ENCODE peak calls at places on chromosomes 5 and 9, in five cellular contexts. One of them, this sample, is unnamed.

GRCh38 chr9:83544002-83544698 is 5.9 kb upstream of the FRMD3 start:
- DNase-seq in tibial artery: no peak
- DNase-seq in GM23338: peak
- DNase-seq in OCI-LY7: peak
- DNase-seq in lower lobe of right lung: no peak
- DNase-seq in this sample: no peak

GRCh38 chr5:172878585-172879433 is 44.8 kb downstream of the ERGIC1 start:
- DNase-seq in tibial artery: peak
- DNase-seq in GM23338: no peak
- DNase-seq in OCI-LY7: no peak
- DNase-seq in lower lobe of right lung: no peak
- DNase-seq in this sample: no peak

GRCh38 chr9:87868635-87869034 is 14.0 kb upstream of the SPATA31E1 start:
- DNase-seq in tibial artery: no peak
- DNase-seq in GM23338: no peak
- DNase-seq in OCI-LY7: no peak
- DNase-seq in lower lobe of right lung: no peak
- DNase-seq in this sample: no peak

GRCh38 chr5:95973793-95974325 is 12.2 kb upstream of the ELL2 start:
- DNase-seq in tibial artery: no peak
- DNase-seq in GM23338: no peak
- DNase-seq in OCI-LY7: no peak
- DNase-seq in lower lobe of right lung: no peak
- DNase-seq in this sample: no peak

GRCh38 chr5:150946351-150946905 is 41.6 kb upstream of the ZNF300 start:
- DNase-seq in tibial artery: peak
- DNase-seq in GM23338: no peak
- DNase-seq in OCI-LY7: no peak
- DNase-seq in lower lobe of right lung: peak
- DNase-seq in this sample: peak

GRCh38 chr5:147611483-147611882 is 101.6 kb upstream of the DPYSL3 start:
- DNase-seq in tibial artery: no peak
- DNase-seq in GM23338: peak
- DNase-seq in OCI-LY7: no peak
- DNase-seq in lower lobe of right lung: no peak
- DNase-seq in this sample: no peak

GRCh38 chr9:105062222-105062850 is 134.4 kb upstream of the ABCA1 start:
- DNase-seq in tibial artery: no peak
- DNase-seq in GM23338: no peak
- DNase-seq in OCI-LY7: no peak
- DNase-seq in lower lobe of right lung: no peak
- DNase-seq in this sample: no peak

GRCh38 chr5:139689631-139690384 is 41.7 kb downstream of the CXXC5 start:
- DNase-seq in tibial artery: no peak
- DNase-seq in GM23338: peak
- DNase-seq in OCI-LY7: peak
- DNase-seq in lower lobe of right lung: no peak
- DNase-seq in this sample: no peak

GRCh38 chr5:108028411-108028810 is 353.5 kb downstream of the FBXL17 start:
- DNase-seq in tibial artery: no peak
- DNase-seq in GM23338: peak
- DNase-seq in OCI-LY7: no peak
- DNase-seq in lower lobe of right lung: no peak
- DNase-seq in this sample: no peak

GRCh38 chr5:138981131-138981530 is 106.0 kb upstream of the LRRTM2 start:
- DNase-seq in tibial artery: no peak
- DNase-seq in GM23338: no peak
- DNase-seq in OCI-LY7: no peak
- DNase-seq in lower lobe of right lung: no peak
- DNase-seq in this sample: no peak

GRCh38 chr9:18666987-18667772 is 193.2 kb downstream of the ADAMTSL1 start:
- DNase-seq in tibial artery: no peak
- DNase-seq in GM23338: no peak
- DNase-seq in OCI-LY7: no peak
- DNase-seq in lower lobe of right lung: no peak
- DNase-seq in this sample: no peak

GRCh38 chr5:151288180-151288579 is 15.4 kb downstream of the SLC36A3 start:
- DNase-seq in tibial artery: no peak
- DNase-seq in GM23338: peak
- DNase-seq in OCI-LY7: peak
- DNase-seq in lower lobe of right lung: no peak
- DNase-seq in this sample: no peak

GRCh38 chr5:133723651-133724366 is 111.5 kb upstream of the FSTL4 start:
- DNase-seq in tibial artery: peak
- DNase-seq in GM23338: no peak
- DNase-seq in OCI-LY7: no peak
- DNase-seq in lower lobe of right lung: no peak
- DNase-seq in this sample: no peak

GRCh38 chr5:145906401-145906800 is 30.0 kb upstream of the SH3RF2 start:
- DNase-seq in tibial artery: no peak
- DNase-seq in GM23338: no peak
- DNase-seq in OCI-LY7: no peak
- DNase-seq in lower lobe of right lung: no peak
- DNase-seq in this sample: no peak

GRCh38 chr5:19314840-19315239 is 673.2 kb downstream of the CDH18 start:
- DNase-seq in tibial artery: no peak
- DNase-seq in GM23338: peak
- DNase-seq in OCI-LY7: no peak
- DNase-seq in lower lobe of right lung: no peak
- DNase-seq in this sample: no peak

GRCh38 chr5:157217289-157218024 is 36.8 kb downstream of the ITK start:
- DNase-seq in tibial artery: no peak
- DNase-seq in GM23338: no peak
- DNase-seq in OCI-LY7: peak
- DNase-seq in lower lobe of right lung: no peak
- DNase-seq in this sample: no peak

GRCh38 chr5:41790038-41790776 is 80.0 kb downstream of the OXCT1 start:
- DNase-seq in tibial artery: no peak
- DNase-seq in GM23338: no peak
- DNase-seq in OCI-LY7: no peak
- DNase-seq in lower lobe of right lung: no peak
- DNase-seq in this sample: no peak

GRCh38 chr5:103667068-103667467 is 104.5 kb upstream of the NUDT12 start:
- DNase-seq in tibial artery: no peak
- DNase-seq in GM23338: no peak
- DNase-seq in OCI-LY7: no peak
- DNase-seq in lower lobe of right lung: no peak
- DNase-seq in this sample: no peak

GRCh38 chr9:133684461-133685361 is 48.5 kb downstream of the DBH start:
- DNase-seq in tibial artery: no peak
- DNase-seq in GM23338: no peak
- DNase-seq in OCI-LY7: no peak
- DNase-seq in lower lobe of right lung: peak
- DNase-seq in this sample: peak

GRCh38 chr9:75462866-75463265 is 374.6 kb downstream of the OSTF1 start:
- DNase-seq in tibial artery: no peak
- DNase-seq in GM23338: no peak
- DNase-seq in OCI-LY7: no peak
- DNase-seq in lower lobe of right lung: no peak
- DNase-seq in this sample: no peak

GRCh38 chr9:5292141-5292540 is 12.4 kb downstream of the RLN2 start:
- DNase-seq in tibial artery: no peak
- DNase-seq in GM23338: no peak
- DNase-seq in OCI-LY7: no peak
- DNase-seq in lower lobe of right lung: no peak
- DNase-seq in this sample: no peak

GRCh38 chr5:126883801-126884200 is 106.9 kb downstream of the LMNB1 start:
- DNase-seq in tibial artery: no peak
- DNase-seq in GM23338: no peak
- DNase-seq in OCI-LY7: no peak
- DNase-seq in lower lobe of right lung: no peak
- DNase-seq in this sample: no peak

GRCh38 chr5:14706615-14707021 is 42.1 kb downstream of the OTULIN start:
- DNase-seq in tibial artery: no peak
- DNase-seq in GM23338: no peak
- DNase-seq in OCI-LY7: no peak
- DNase-seq in lower lobe of right lung: no peak
- DNase-seq in this sample: no peak

GRCh38 chr5:97094579-97095317 is 47.7 kb downstream of the LIX1 start:
- DNase-seq in tibial artery: no peak
- DNase-seq in GM23338: no peak
- DNase-seq in OCI-LY7: no peak
- DNase-seq in lower lobe of right lung: no peak
- DNase-seq in this sample: no peak

GRCh38 chr5:160269017-160269416 is 39.7 kb downstream of the FABP6 start:
- DNase-seq in tibial artery: peak
- DNase-seq in GM23338: no peak
- DNase-seq in OCI-LY7: no peak
- DNase-seq in lower lobe of right lung: peak
- DNase-seq in this sample: no peak

GRCh38 chr9:112124156-112124555 is 50.9 kb downstream of the SUSD1 start:
- DNase-seq in tibial artery: no peak
- DNase-seq in GM23338: no peak
- DNase-seq in OCI-LY7: no peak
- DNase-seq in lower lobe of right lung: no peak
- DNase-seq in this sample: no peak

GRCh38 chr9:121645003-121645402 is 6.4 kb upstream of the DAB2IP start:
- DNase-seq in tibial artery: no peak
- DNase-seq in GM23338: no peak
- DNase-seq in OCI-LY7: peak
- DNase-seq in lower lobe of right lung: no peak
- DNase-seq in this sample: no peak

GRCh38 chr9:90547896-90548295 is 94.7 kb downstream of the DIRAS2 start:
- DNase-seq in tibial artery: no peak
- DNase-seq in GM23338: peak
- DNase-seq in OCI-LY7: peak
- DNase-seq in lower lobe of right lung: no peak
- DNase-seq in this sample: no peak

GRCh38 chr9:128882677-128883590 is 1.0 kb downstream of the LRRC8A start:
- DNase-seq in tibial artery: no peak
- DNase-seq in GM23338: no peak
- DNase-seq in OCI-LY7: peak
- DNase-seq in lower lobe of right lung: no peak
- DNase-seq in this sample: no peak

DNA sequence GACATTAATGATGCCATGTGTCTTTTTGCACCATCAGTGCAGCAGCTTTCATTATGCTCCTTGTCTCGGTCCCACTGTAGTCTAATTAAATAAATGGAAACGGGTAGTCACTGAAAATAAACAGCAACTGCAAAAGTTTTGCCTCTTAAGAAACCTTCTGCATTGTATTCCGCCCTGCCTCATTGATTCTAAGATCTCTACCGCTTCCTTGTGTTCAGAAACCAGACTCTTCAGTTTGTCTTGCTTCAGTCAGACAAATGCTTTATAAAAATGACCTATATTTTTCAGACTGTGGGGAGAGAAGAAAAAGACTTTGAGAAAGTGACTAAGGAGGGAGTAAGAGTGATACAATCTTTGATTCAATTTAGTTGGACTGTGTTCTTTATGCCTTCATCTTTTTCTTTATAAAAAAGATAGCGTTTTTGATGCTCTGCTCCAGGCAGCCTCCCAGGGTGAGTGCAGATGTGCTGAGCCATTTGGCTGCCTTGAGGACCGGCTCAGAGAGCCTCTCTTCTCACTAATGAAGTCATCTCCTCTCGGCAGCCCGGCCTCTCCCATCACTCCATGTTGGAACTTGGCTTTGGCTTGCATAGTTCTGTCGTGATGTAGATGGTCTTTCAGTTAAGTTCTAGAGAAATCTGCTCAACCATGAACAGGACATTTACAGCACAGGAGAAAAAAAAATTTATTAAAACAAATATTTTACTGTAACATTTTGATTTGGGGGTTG is 4.1 kb upstream of the VCAN start:
- DNase-seq in tibial artery: peak
- DNase-seq in GM23338: peak
- DNase-seq in OCI-LY7: no peak
- DNase-seq in lower lobe of right lung: no peak
- DNase-seq in this sample: no peak
- TF ChIP-seq CTCF in tibial artery: no peak
- TF ChIP-seq CTCF in GM23338: peak
- TF ChIP-seq CTCF in OCI-LY7: no peak
- TF ChIP-seq CTCF in lower lobe of right lung: no peak
- TF ChIP-seq CTCF in this sample: peak

GRCh38 chr5:7078901-7079300 is 317.0 kb upstream of the ADCY2 start:
- DNase-seq in tibial artery: no peak
- DNase-seq in GM23338: peak
- DNase-seq in OCI-LY7: peak
- DNase-seq in lower lobe of right lung: no peak
- DNase-seq in this sample: no peak
- TF ChIP-seq CTCF in tibial artery: no peak
- TF ChIP-seq CTCF in GM23338: peak
- TF ChIP-seq CTCF in OCI-LY7: peak
- TF ChIP-seq CTCF in lower lobe of right lung: no peak
- TF ChIP-seq CTCF in this sample: peak

GRCh38 chr5:73314395-73315195 is 134.0 kb downstream of the FOXD1 start:
- DNase-seq in tibial artery: no peak
- DNase-seq in GM23338: no peak
- DNase-seq in OCI-LY7: no peak
- DNase-seq in lower lobe of right lung: no peak
- DNase-seq in this sample: no peak

GRCh38 chr5:73312872-73313510 is 135.6 kb downstream of the FOXD1 start:
- DNase-seq in tibial artery: no peak
- DNase-seq in GM23338: no peak
- DNase-seq in OCI-LY7: no peak
- DNase-seq in lower lobe of right lung: no peak
- DNase-seq in this sample: no peak

GRCh38 chr5:73311291-73312110 is 137.1 kb downstream of the FOXD1 start:
- DNase-seq in tibial artery: peak
- DNase-seq in GM23338: peak
- DNase-seq in OCI-LY7: no peak
- DNase-seq in lower lobe of right lung: no peak
- DNase-seq in this sample: no peak

GRCh38 chr5:73307645-73308346 is 134.8 kb downstream of the TMEM174 start:
- DNase-seq in tibial artery: no peak
- DNase-seq in GM23338: no peak
- DNase-seq in OCI-LY7: no peak
- DNase-seq in lower lobe of right lung: no peak
- DNase-seq in this sample: no peak

DNA sequence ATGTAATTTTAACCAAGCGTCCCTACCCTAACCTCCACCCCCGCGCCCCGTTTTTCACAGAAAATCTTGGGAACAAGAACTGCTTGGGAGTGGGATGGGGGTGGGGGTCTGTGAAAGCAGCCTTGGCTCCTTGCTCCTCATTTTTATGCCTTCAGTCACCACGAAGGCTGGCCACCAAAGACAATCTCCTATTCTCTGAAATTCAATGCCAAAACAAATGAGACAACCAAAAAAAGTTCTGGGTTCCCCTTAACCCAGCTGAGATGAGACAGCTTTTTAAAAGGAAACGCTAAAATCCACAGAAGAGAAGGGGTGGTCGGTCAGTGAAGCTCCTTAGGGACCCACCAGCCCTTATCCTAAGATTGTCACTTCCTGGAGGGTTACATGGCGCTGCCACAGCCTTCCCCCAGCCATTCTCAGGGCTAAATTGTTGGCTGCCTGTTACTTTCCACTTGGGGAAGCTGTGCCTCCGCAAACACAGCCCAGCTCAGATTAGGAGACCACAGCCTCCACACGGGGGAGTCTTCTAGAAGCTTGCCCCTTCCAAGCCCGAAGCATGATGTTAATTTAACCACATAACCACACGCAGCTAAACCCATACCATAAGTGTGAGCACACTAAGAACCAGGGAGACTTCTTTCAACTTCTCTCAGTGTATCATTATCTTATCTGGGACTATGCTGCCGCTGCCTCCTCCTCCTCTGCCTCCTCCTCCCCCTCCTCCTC is 136.3 kb downstream of the FOXD1 start:
- DNase-seq in tibial artery: no peak
- DNase-seq in GM23338: peak
- DNase-seq in OCI-LY7: peak
- DNase-seq in lower lobe of right lung: no peak
- DNase-seq in this sample: no peak
- TF ChIP-seq CTCF in tibial artery: no peak
- TF ChIP-seq CTCF in GM23338: peak
- TF ChIP-seq CTCF in OCI-LY7: no peak
- TF ChIP-seq CTCF in lower lobe of right lung: no peak
- TF ChIP-seq CTCF in this sample: peak

GRCh38 chr5:168876419-168876818 is 297.3 kb upstream of the PANK3 start:
- DNase-seq in tibial artery: no peak
- DNase-seq in GM23338: no peak
- DNase-seq in OCI-LY7: no peak
- DNase-seq in lower lobe of right lung: no peak
- DNase-seq in this sample: no peak
- TF ChIP-seq CTCF in tibial artery: no peak
- TF ChIP-seq CTCF in GM23338: no peak
- TF ChIP-seq CTCF in OCI-LY7: no peak
- TF ChIP-seq CTCF in lower lobe of right lung: no peak
- TF ChIP-seq CTCF in this sample: no peak

This sample was measured in chondrocyte.